ENCODE peak calls at places on chromosome 4, in ten cellular contexts. One of them, this sample, is unnamed.

GRCh38 chr4:126616795-126617194 is 1016.0 kb upstream of the INTU start:
- DNase-seq in skeletal muscle cell: no peak
- DNase-seq in AG20443: no peak
- DNase-seq in CD4-positive, alpha-beta T cell: no peak
- DNase-seq in tibial nerve: no peak
- DNase-seq in MV-4-11: no peak
- DNase-seq in mesothelial cell of epicardium: no peak
- DNase-seq in activated CD8-positive, alpha-beta memory T cell treated with anti-CD3 and anti-CD28 coated beads for 4 hours: no peak
- DNase-seq in activated naive CD8-positive, alpha-beta T cell treated with anti-CD3 and anti-CD28 coated beads for 36 hours: no peak
- DNase-seq in stimulated activated CD4-positive, alpha-beta T cell treated with anti-CD3 and anti-CD28 coated beads, Interleukin-2, amount 100 ng/mL, for 24 hours: no peak
- DNase-seq in this sample: no peak

GRCh38 chr4:180665481-180665880 is 1577.7 kb upstream of the TENM3 start:
- DNase-seq in skeletal muscle cell: no peak
- DNase-seq in AG20443: no peak
- DNase-seq in MV-4-11: no peak
- DNase-seq in stimulated activated CD4-positive, alpha-beta T cell treated with anti-CD3 and anti-CD28 coated beads, Interleukin-2, amount 100 ng/mL, for 24 hours: no peak
- DNase-seq in activated CD8-positive, alpha-beta memory T cell treated with anti-CD3 and anti-CD28 coated beads for 4 hours: no peak
- DNase-seq in CD4-positive, alpha-beta T cell: no peak
- DNase-seq in activated naive CD8-positive, alpha-beta T cell treated with anti-CD3 and anti-CD28 coated beads for 36 hours: no peak
- DNase-seq in tibial nerve: no peak
- DNase-seq in mesothelial cell of epicardium: no peak
- DNase-seq in this sample: no peak

GRCh38 chr4:128811571-128812359 is 2.3 kb downstream of the JADE1 start:
- DNase-seq in tibial nerve: peak; percentile 79
- DNase-seq in mesothelial cell of epicardium: peak; percentile 61
- DNase-seq in MV-4-11: peak; percentile 86
- DNase-seq in activated CD8-positive, alpha-beta memory T cell treated with anti-CD3 and anti-CD28 coated beads for 4 hours: peak; percentile 77
- DNase-seq in stimulated activated CD4-positive, alpha-beta T cell treated with anti-CD3 and anti-CD28 coated beads, Interleukin-2, amount 100 ng/mL, for 24 hours: peak; percentile 88
- DNase-seq in activated naive CD8-positive, alpha-beta T cell treated with anti-CD3 and anti-CD28 coated beads for 36 hours: peak; percentile 88
- DNase-seq in AG20443: peak; percentile 90
- DNase-seq in CD4-positive, alpha-beta T cell: peak; percentile 79
- DNase-seq in skeletal muscle cell: no peak
- DNase-seq in this sample: peak; percentile 88

GRCh38 chr4:171891038-171891437 is 77.8 kb downstream of the GALNTL6 start:
- DNase-seq in mesothelial cell of epicardium: no peak
- DNase-seq in tibial nerve: no peak
- DNase-seq in stimulated activated CD4-positive, alpha-beta T cell treated with anti-CD3 and anti-CD28 coated beads, Interleukin-2, amount 100 ng/mL, for 24 hours: no peak
- DNase-seq in MV-4-11: no peak
- DNase-seq in activated CD8-positive, alpha-beta memory T cell treated with anti-CD3 and anti-CD28 coated beads for 4 hours: no peak
- DNase-seq in CD4-positive, alpha-beta T cell: no peak
- DNase-seq in skeletal muscle cell: no peak
- DNase-seq in activated naive CD8-positive, alpha-beta T cell treated with anti-CD3 and anti-CD28 coated beads for 36 hours: no peak
- DNase-seq in AG20443: no peak
- DNase-seq in this sample: no peak

GRCh38 chr4:2942532-2943363 is 20.5 kb downstream of the NOP14 start:
- DNase-seq in AG20443: no peak
- DNase-seq in activated naive CD8-positive, alpha-beta T cell treated with anti-CD3 and anti-CD28 coated beads for 36 hours: no peak
- DNase-seq in mesothelial cell of epicardium: no peak
- DNase-seq in activated CD8-positive, alpha-beta memory T cell treated with anti-CD3 and anti-CD28 coated beads for 4 hours: no peak
- DNase-seq in skeletal muscle cell: no peak
- DNase-seq in tibial nerve: no peak
- DNase-seq in MV-4-11: no peak
- DNase-seq in CD4-positive, alpha-beta T cell: no peak
- DNase-seq in stimulated activated CD4-positive, alpha-beta T cell treated with anti-CD3 and anti-CD28 coated beads, Interleukin-2, amount 100 ng/mL, for 24 hours: no peak
- DNase-seq in this sample: peak; percentile 16

GRCh38 chr4:17066241-17066640 is 167.8 kb upstream of the LDB2 start:
- DNase-seq in MV-4-11: no peak
- DNase-seq in stimulated activated CD4-positive, alpha-beta T cell treated with anti-CD3 and anti-CD28 coated beads, Interleukin-2, amount 100 ng/mL, for 24 hours: no peak
- DNase-seq in skeletal muscle cell: no peak
- DNase-seq in tibial nerve: no peak
- DNase-seq in CD4-positive, alpha-beta T cell: no peak
- DNase-seq in AG20443: no peak
- DNase-seq in activated naive CD8-positive, alpha-beta T cell treated with anti-CD3 and anti-CD28 coated beads for 36 hours: no peak
- DNase-seq in activated CD8-positive, alpha-beta memory T cell treated with anti-CD3 and anti-CD28 coated beads for 4 hours: no peak
- DNase-seq in mesothelial cell of epicardium: no peak
- DNase-seq in this sample: no peak

GRCh38 chr4:108940086-108941033 is 177.5 kb upstream of the ETNPPL start:
- DNase-seq in AG20443: no peak
- DNase-seq in activated naive CD8-positive, alpha-beta T cell treated with anti-CD3 and anti-CD28 coated beads for 36 hours: no peak
- DNase-seq in CD4-positive, alpha-beta T cell: no peak
- DNase-seq in tibial nerve: no peak
- DNase-seq in stimulated activated CD4-positive, alpha-beta T cell treated with anti-CD3 and anti-CD28 coated beads, Interleukin-2, amount 100 ng/mL, for 24 hours: no peak
- DNase-seq in activated CD8-positive, alpha-beta memory T cell treated with anti-CD3 and anti-CD28 coated beads for 4 hours: no peak
- DNase-seq in mesothelial cell of epicardium: no peak
- DNase-seq in skeletal muscle cell: no peak
- DNase-seq in MV-4-11: no peak
- DNase-seq in this sample: no peak

GRCh38 chr4:98446499-98447375 is 185.6 kb downstream of the RAP1GDS1 start:
- DNase-seq in mesothelial cell of epicardium: no peak
- DNase-seq in AG20443: no peak
- DNase-seq in activated CD8-positive, alpha-beta memory T cell treated with anti-CD3 and anti-CD28 coated beads for 4 hours: peak; percentile 47
- DNase-seq in CD4-positive, alpha-beta T cell: peak; percentile 59
- DNase-seq in stimulated activated CD4-positive, alpha-beta T cell treated with anti-CD3 and anti-CD28 coated beads, Interleukin-2, amount 100 ng/mL, for 24 hours: peak; percentile 52
- DNase-seq in activated naive CD8-positive, alpha-beta T cell treated with anti-CD3 and anti-CD28 coated beads for 36 hours: peak; percentile 66
- DNase-seq in tibial nerve: no peak
- DNase-seq in skeletal muscle cell: peak; percentile 77
- DNase-seq in MV-4-11: peak; percentile 65
- DNase-seq in this sample: no peak

GRCh38 chr4:17027495-17027894 is 129.1 kb upstream of the LDB2 start:
- DNase-seq in MV-4-11: peak; percentile 9
- DNase-seq in mesothelial cell of epicardium: no peak
- DNase-seq in activated CD8-positive, alpha-beta memory T cell treated with anti-CD3 and anti-CD28 coated beads for 4 hours: no peak
- DNase-seq in AG20443: peak; percentile 89
- DNase-seq in tibial nerve: no peak
- DNase-seq in activated naive CD8-positive, alpha-beta T cell treated with anti-CD3 and anti-CD28 coated beads for 36 hours: no peak
- DNase-seq in skeletal muscle cell: peak; percentile 95
- DNase-seq in stimulated activated CD4-positive, alpha-beta T cell treated with anti-CD3 and anti-CD28 coated beads, Interleukin-2, amount 100 ng/mL, for 24 hours: no peak
- DNase-seq in CD4-positive, alpha-beta T cell: no peak
- DNase-seq in this sample: no peak

GRCh38 chr4:123555500-123556273 is 159.1 kb downstream of the SPRY1 start:
- DNase-seq in stimulated activated CD4-positive, alpha-beta T cell treated with anti-CD3 and anti-CD28 coated beads, Interleukin-2, amount 100 ng/mL, for 24 hours: no peak
- DNase-seq in mesothelial cell of epicardium: peak; percentile 42
- DNase-seq in activated CD8-positive, alpha-beta memory T cell treated with anti-CD3 and anti-CD28 coated beads for 4 hours: no peak
- DNase-seq in activated naive CD8-positive, alpha-beta T cell treated with anti-CD3 and anti-CD28 coated beads for 36 hours: no peak
- DNase-seq in tibial nerve: peak; percentile 81
- DNase-seq in AG20443: peak; percentile 35
- DNase-seq in skeletal muscle cell: peak; percentile 97
- DNase-seq in CD4-positive, alpha-beta T cell: no peak
- DNase-seq in MV-4-11: peak; percentile 72
- DNase-seq in this sample: peak; percentile 85

GRCh38 chr4:76546282-76547166 is 111.5 kb downstream of the SHROOM3 start:
- DNase-seq in skeletal muscle cell: peak; percentile 70
- DNase-seq in activated CD8-positive, alpha-beta memory T cell treated with anti-CD3 and anti-CD28 coated beads for 4 hours: no peak
- DNase-seq in AG20443: peak; percentile 75
- DNase-seq in stimulated activated CD4-positive, alpha-beta T cell treated with anti-CD3 and anti-CD28 coated beads, Interleukin-2, amount 100 ng/mL, for 24 hours: no peak
- DNase-seq in activated naive CD8-positive, alpha-beta T cell treated with anti-CD3 and anti-CD28 coated beads for 36 hours: no peak
- DNase-seq in MV-4-11: no peak
- DNase-seq in CD4-positive, alpha-beta T cell: no peak
- DNase-seq in tibial nerve: no peak
- DNase-seq in mesothelial cell of epicardium: no peak
- DNase-seq in this sample: no peak

GRCh38 chr4:56990109-56990508 is 11.4 kb downstream of the POLR2B start:
- DNase-seq in tibial nerve: no peak
- DNase-seq in mesothelial cell of epicardium: no peak
- DNase-seq in AG20443: no peak
- DNase-seq in activated naive CD8-positive, alpha-beta T cell treated with anti-CD3 and anti-CD28 coated beads for 36 hours: no peak
- DNase-seq in stimulated activated CD4-positive, alpha-beta T cell treated with anti-CD3 and anti-CD28 coated beads, Interleukin-2, amount 100 ng/mL, for 24 hours: no peak
- DNase-seq in CD4-positive, alpha-beta T cell: no peak
- DNase-seq in skeletal muscle cell: peak; percentile 25
- DNase-seq in MV-4-11: peak; percentile 60
- DNase-seq in activated CD8-positive, alpha-beta memory T cell treated with anti-CD3 and anti-CD28 coated beads for 4 hours: no peak
- DNase-seq in this sample: no peak

GRCh38 chr4:130563891-130564418 is 1468.0 kb downstream of the C4orf33 start:
- DNase-seq in mesothelial cell of epicardium: no peak
- DNase-seq in CD4-positive, alpha-beta T cell: no peak
- DNase-seq in activated CD8-positive, alpha-beta memory T cell treated with anti-CD3 and anti-CD28 coated beads for 4 hours: no peak
- DNase-seq in AG20443: no peak
- DNase-seq in activated naive CD8-positive, alpha-beta T cell treated with anti-CD3 and anti-CD28 coated beads for 36 hours: no peak
- DNase-seq in tibial nerve: no peak
- DNase-seq in stimulated activated CD4-positive, alpha-beta T cell treated with anti-CD3 and anti-CD28 coated beads, Interleukin-2, amount 100 ng/mL, for 24 hours: no peak
- DNase-seq in skeletal muscle cell: no peak
- DNase-seq in MV-4-11: no peak
- DNase-seq in this sample: no peak

GRCh38 chr4:89489338-89489771 is 181.8 kb upstream of the GPRIN3 start:
- DNase-seq in tibial nerve: no peak
- DNase-seq in AG20443: no peak
- DNase-seq in activated CD8-positive, alpha-beta memory T cell treated with anti-CD3 and anti-CD28 coated beads for 4 hours: no peak
- DNase-seq in mesothelial cell of epicardium: no peak
- DNase-seq in activated naive CD8-positive, alpha-beta T cell treated with anti-CD3 and anti-CD28 coated beads for 36 hours: no peak
- DNase-seq in skeletal muscle cell: no peak
- DNase-seq in MV-4-11: no peak
- DNase-seq in stimulated activated CD4-positive, alpha-beta T cell treated with anti-CD3 and anti-CD28 coated beads, Interleukin-2, amount 100 ng/mL, for 24 hours: no peak
- DNase-seq in CD4-positive, alpha-beta T cell: no peak
- DNase-seq in this sample: no peak

GRCh38 chr4:112704991-112705845 is 68.3 kb downstream of the LARP7 start:
- DNase-seq in mesothelial cell of epicardium: peak; percentile 47
- DNase-seq in MV-4-11: no peak
- DNase-seq in activated CD8-positive, alpha-beta memory T cell treated with anti-CD3 and anti-CD28 coated beads for 4 hours: no peak
- DNase-seq in AG20443: peak; percentile 66
- DNase-seq in stimulated activated CD4-positive, alpha-beta T cell treated with anti-CD3 and anti-CD28 coated beads, Interleukin-2, amount 100 ng/mL, for 24 hours: peak; percentile 19
- DNase-seq in tibial nerve: no peak
- DNase-seq in CD4-positive, alpha-beta T cell: no peak
- DNase-seq in activated naive CD8-positive, alpha-beta T cell treated with anti-CD3 and anti-CD28 coated beads for 36 hours: peak; percentile 1
- DNase-seq in skeletal muscle cell: peak; percentile 30
- DNase-seq in this sample: peak; percentile 88

GRCh38 chr4:8156617-8157016 is 2.0 kb downstream of the ABLIM2 start:
- DNase-seq in activated naive CD8-positive, alpha-beta T cell treated with anti-CD3 and anti-CD28 coated beads for 36 hours: no peak
- DNase-seq in tibial nerve: no peak
- DNase-seq in MV-4-11: no peak
- DNase-seq in activated CD8-positive, alpha-beta memory T cell treated with anti-CD3 and anti-CD28 coated beads for 4 hours: no peak
- DNase-seq in skeletal muscle cell: peak; percentile 0
- DNase-seq in CD4-positive, alpha-beta T cell: no peak
- DNase-seq in stimulated activated CD4-positive, alpha-beta T cell treated with anti-CD3 and anti-CD28 coated beads, Interleukin-2, amount 100 ng/mL, for 24 hours: no peak
- DNase-seq in mesothelial cell of epicardium: no peak
- DNase-seq in AG20443: no peak
- DNase-seq in this sample: no peak

GRCh38 chr4:1976416-1977352 is 32.1 kb downstream of the NELFA start:
- DNase-seq in skeletal muscle cell: no peak
- DNase-seq in CD4-positive, alpha-beta T cell: no peak
- DNase-seq in tibial nerve: no peak
- DNase-seq in activated CD8-positive, alpha-beta memory T cell treated with anti-CD3 and anti-CD28 coated beads for 4 hours: no peak
- DNase-seq in MV-4-11: no peak
- DNase-seq in AG20443: no peak
- DNase-seq in mesothelial cell of epicardium: no peak
- DNase-seq in activated naive CD8-positive, alpha-beta T cell treated with anti-CD3 and anti-CD28 coated beads for 36 hours: no peak
- DNase-seq in stimulated activated CD4-positive, alpha-beta T cell treated with anti-CD3 and anti-CD28 coated beads, Interleukin-2, amount 100 ng/mL, for 24 hours: no peak
- DNase-seq in this sample: no peak

GRCh38 chr4:47031011-47031678 is at the start of gene GABRB1:
- DNase-seq in stimulated activated CD4-positive, alpha-beta T cell treated with anti-CD3 and anti-CD28 coated beads, Interleukin-2, amount 100 ng/mL, for 24 hours: peak; percentile 22
- DNase-seq in activated CD8-positive, alpha-beta memory T cell treated with anti-CD3 and anti-CD28 coated beads for 4 hours: no peak
- DNase-seq in skeletal muscle cell: no peak
- DNase-seq in mesothelial cell of epicardium: peak; percentile 63
- DNase-seq in activated naive CD8-positive, alpha-beta T cell treated with anti-CD3 and anti-CD28 coated beads for 36 hours: peak; percentile 2
- DNase-seq in CD4-positive, alpha-beta T cell: no peak
- DNase-seq in tibial nerve: no peak
- DNase-seq in AG20443: peak; percentile 56
- DNase-seq in MV-4-11: no peak
- DNase-seq in this sample: no peak

GRCh38 chr4:169618286-169618685 is 2.1 kb upstream of the CLCN3 start:
- DNase-seq in activated CD8-positive, alpha-beta memory T cell treated with anti-CD3 and anti-CD28 coated beads for 4 hours: no peak
- DNase-seq in CD4-positive, alpha-beta T cell: no peak
- DNase-seq in MV-4-11: no peak
- DNase-seq in AG20443: no peak
- DNase-seq in skeletal muscle cell: no peak
- DNase-seq in mesothelial cell of epicardium: no peak
- DNase-seq in tibial nerve: no peak
- DNase-seq in activated naive CD8-positive, alpha-beta T cell treated with anti-CD3 and anti-CD28 coated beads for 36 hours: no peak
- DNase-seq in stimulated activated CD4-positive, alpha-beta T cell treated with anti-CD3 and anti-CD28 coated beads, Interleukin-2, amount 100 ng/mL, for 24 hours: no peak
- DNase-seq in this sample: no peak

GRCh38 chr4:185369729-185370128 is 26.0 kb downstream of the LRP2BP start:
- DNase-seq in stimulated activated CD4-positive, alpha-beta T cell treated with anti-CD3 and anti-CD28 coated beads, Interleukin-2, amount 100 ng/mL, for 24 hours: no peak
- DNase-seq in mesothelial cell of epicardium: no peak
- DNase-seq in activated naive CD8-positive, alpha-beta T cell treated with anti-CD3 and anti-CD28 coated beads for 36 hours: no peak
- DNase-seq in AG20443: no peak
- DNase-seq in skeletal muscle cell: no peak
- DNase-seq in tibial nerve: no peak
- DNase-seq in activated CD8-positive, alpha-beta memory T cell treated with anti-CD3 and anti-CD28 coated beads for 4 hours: no peak
- DNase-seq in MV-4-11: no peak
- DNase-seq in CD4-positive, alpha-beta T cell: no peak
- DNase-seq in this sample: no peak

GRCh38 chr4:125744891-125745364 is 430.2 kb downstream of the FAT4 start:
- DNase-seq in tibial nerve: no peak
- DNase-seq in stimulated activated CD4-positive, alpha-beta T cell treated with anti-CD3 and anti-CD28 coated beads, Interleukin-2, amount 100 ng/mL, for 24 hours: no peak
- DNase-seq in CD4-positive, alpha-beta T cell: no peak
- DNase-seq in activated naive CD8-positive, alpha-beta T cell treated with anti-CD3 and anti-CD28 coated beads for 36 hours: no peak
- DNase-seq in mesothelial cell of epicardium: no peak
- DNase-seq in activated CD8-positive, alpha-beta memory T cell treated with anti-CD3 and anti-CD28 coated beads for 4 hours: no peak
- DNase-seq in AG20443: no peak
- DNase-seq in skeletal muscle cell: no peak
- DNase-seq in MV-4-11: no peak
- DNase-seq in this sample: no peak

GRCh38 chr4:15232725-15233597 is 194.9 kb upstream of the C1QTNF7 start:
- DNase-seq in mesothelial cell of epicardium: no peak
- DNase-seq in MV-4-11: no peak
- DNase-seq in stimulated activated CD4-positive, alpha-beta T cell treated with anti-CD3 and anti-CD28 coated beads, Interleukin-2, amount 100 ng/mL, for 24 hours: peak; percentile 17
- DNase-seq in AG20443: no peak
- DNase-seq in activated naive CD8-positive, alpha-beta T cell treated with anti-CD3 and anti-CD28 coated beads for 36 hours: peak; percentile 9
- DNase-seq in CD4-positive, alpha-beta T cell: no peak
- DNase-seq in skeletal muscle cell: peak; percentile 47
- DNase-seq in tibial nerve: no peak
- DNase-seq in activated CD8-positive, alpha-beta memory T cell treated with anti-CD3 and anti-CD28 coated beads for 4 hours: no peak
- DNase-seq in this sample: no peak

GRCh38 chr4:56049428-56050212 is 100.9 kb downstream of the CEP135 start:
- DNase-seq in MV-4-11: no peak
- DNase-seq in mesothelial cell of epicardium: no peak
- DNase-seq in activated CD8-positive, alpha-beta memory T cell treated with anti-CD3 and anti-CD28 coated beads for 4 hours: no peak
- DNase-seq in activated naive CD8-positive, alpha-beta T cell treated with anti-CD3 and anti-CD28 coated beads for 36 hours: peak; percentile 12
- DNase-seq in CD4-positive, alpha-beta T cell: no peak
- DNase-seq in stimulated activated CD4-positive, alpha-beta T cell treated with anti-CD3 and anti-CD28 coated beads, Interleukin-2, amount 100 ng/mL, for 24 hours: peak; percentile 19
- DNase-seq in tibial nerve: no peak
- DNase-seq in skeletal muscle cell: no peak
- DNase-seq in AG20443: peak; percentile 24
- DNase-seq in this sample: no peak

GRCh38 chr4:154491341-154491679 is 289 bp downstream of the DCHS2 start:
- DNase-seq in activated naive CD8-positive, alpha-beta T cell treated with anti-CD3 and anti-CD28 coated beads for 36 hours: peak; percentile 4
- DNase-seq in CD4-positive, alpha-beta T cell: no peak
- DNase-seq in activated CD8-positive, alpha-beta memory T cell treated with anti-CD3 and anti-CD28 coated beads for 4 hours: no peak
- DNase-seq in skeletal muscle cell: no peak
- DNase-seq in AG20443: peak; percentile 52
- DNase-seq in mesothelial cell of epicardium: no peak
- DNase-seq in MV-4-11: no peak
- DNase-seq in stimulated activated CD4-positive, alpha-beta T cell treated with anti-CD3 and anti-CD28 coated beads, Interleukin-2, amount 100 ng/mL, for 24 hours: no peak
- DNase-seq in tibial nerve: no peak
- DNase-seq in this sample: no peak

GRCh38 chr4:80926446-80926845 is 104.1 kb upstream of the BMP3 start:
- DNase-seq in activated CD8-positive, alpha-beta memory T cell treated with anti-CD3 and anti-CD28 coated beads for 4 hours: no peak
- DNase-seq in activated naive CD8-positive, alpha-beta T cell treated with anti-CD3 and anti-CD28 coated beads for 36 hours: no peak
- DNase-seq in mesothelial cell of epicardium: no peak
- DNase-seq in CD4-positive, alpha-beta T cell: no peak
- DNase-seq in stimulated activated CD4-positive, alpha-beta T cell treated with anti-CD3 and anti-CD28 coated beads, Interleukin-2, amount 100 ng/mL, for 24 hours: no peak
- DNase-seq in MV-4-11: no peak
- DNase-seq in tibial nerve: no peak
- DNase-seq in skeletal muscle cell: no peak
- DNase-seq in AG20443: no peak
- DNase-seq in this sample: no peak

GRCh38 chr4:139814285-139815015 is 148.8 kb downstream of the MGST2 start:
- DNase-seq in tibial nerve: no peak
- DNase-seq in activated CD8-positive, alpha-beta memory T cell treated with anti-CD3 and anti-CD28 coated beads for 4 hours: no peak
- DNase-seq in MV-4-11: no peak
- DNase-seq in CD4-positive, alpha-beta T cell: no peak
- DNase-seq in mesothelial cell of epicardium: no peak
- DNase-seq in stimulated activated CD4-positive, alpha-beta T cell treated with anti-CD3 and anti-CD28 coated beads, Interleukin-2, amount 100 ng/mL, for 24 hours: no peak
- DNase-seq in skeletal muscle cell: no peak
- DNase-seq in activated naive CD8-positive, alpha-beta T cell treated with anti-CD3 and anti-CD28 coated beads for 36 hours: no peak
- DNase-seq in AG20443: no peak
- DNase-seq in this sample: peak; percentile 69

GRCh38 chr4:80265571-80266266 is 745 bp upstream of the FGF5 start:
- DNase-seq in tibial nerve: no peak
- DNase-seq in skeletal muscle cell: peak; percentile 62
- DNase-seq in CD4-positive, alpha-beta T cell: no peak
- DNase-seq in activated CD8-positive, alpha-beta memory T cell treated with anti-CD3 and anti-CD28 coated beads for 4 hours: no peak
- DNase-seq in MV-4-11: no peak
- DNase-seq in activated naive CD8-positive, alpha-beta T cell treated with anti-CD3 and anti-CD28 coated beads for 36 hours: no peak
- DNase-seq in stimulated activated CD4-positive, alpha-beta T cell treated with anti-CD3 and anti-CD28 coated beads, Interleukin-2, amount 100 ng/mL, for 24 hours: no peak
- DNase-seq in AG20443: peak; percentile 64
- DNase-seq in mesothelial cell of epicardium: no peak
- DNase-seq in this sample: no peak

GRCh38 chr4:675980-676870 is 1.9 kb downstream of the MYL5 start:
- DNase-seq in activated naive CD8-positive, alpha-beta T cell treated with anti-CD3 and anti-CD28 coated beads for 36 hours: no peak
- DNase-seq in CD4-positive, alpha-beta T cell: no peak
- DNase-seq in MV-4-11: no peak
- DNase-seq in tibial nerve: no peak
- DNase-seq in skeletal muscle cell: no peak
- DNase-seq in AG20443: no peak
- DNase-seq in activated CD8-positive, alpha-beta memory T cell treated with anti-CD3 and anti-CD28 coated beads for 4 hours: no peak
- DNase-seq in stimulated activated CD4-positive, alpha-beta T cell treated with anti-CD3 and anti-CD28 coated beads, Interleukin-2, amount 100 ng/mL, for 24 hours: no peak
- DNase-seq in mesothelial cell of epicardium: no peak
- DNase-seq in this sample: no peak

This sample was measured in lower leg skin.